ENCODE peak calls at places on chromosomes 3 and 15, in six cellular contexts. U, D, Q, E, N and S are unnamed samples.

GRCh38 chr3:120418446-120418845 is 32.3 kb downstream of the FSTL1 start:
- DNase-seq in E (no peak), U (no peak), N (no peak), Q (no peak), D (no peak), S (no peak)

GRCh38 chr3:37256447-37256846 is 82.1 kb upstream of the LRRFIP2 start:
- DNase-seq in E (no peak), U (no peak), Q (no peak), N (no peak), D (no peak), S (no peak)

GRCh38 chr15:71366926-71367325 is 251.7 kb downstream of the THSD4 start:
- DNase-seq in D (no peak), Q (peak), N (no peak), U (no peak), E (no peak), S (no peak)

GRCh38 chr15:34338347-34338746 is 766 bp upstream of the SLC12A6 start:
- DNase-seq in E (no peak), N (no peak), Q (no peak), D (no peak), U (peak), S (no peak)

GRCh38 chr15:68843425-68844311 is 23.0 kb upstream of the ANP32A start:
- DNase-seq in D (no peak), Q (peak), E (peak), U (peak), N (no peak), S (no peak)

GRCh38 chr3:55297706-55298105 is 189.4 kb downstream of the WNT5A start:
- DNase-seq in N (no peak), E (no peak), Q (no peak), D (no peak), U (no peak), S (no peak)

GRCh38 chr3:129164500-129164899 is 3.6 kb upstream of the ISY1 start:
- DNase-seq in U (no peak), D (no peak), E (no peak), N (no peak), Q (no peak), S (no peak)

GRCh38 chr15:47961401-47962090 is 159.2 kb upstream of the SLC24A5 start:
- DNase-seq in E (peak), Q (no peak), D (no peak), N (no peak), U (no peak), S (peak)

GRCh38 chr3:7683431-7683830 is 818.2 kb upstream of the LMCD1 start:
- DNase-seq in N (no peak), U (no peak), Q (peak), D (no peak), E (no peak), S (no peak)

GRCh38 chr3:14757153-14757700 is 61.5 kb upstream of the FGD5 start:
- DNase-seq in N (no peak), D (no peak), U (no peak), E (no peak), Q (no peak), S (no peak)

GRCh38 chr3:31065765-31066164 is 171.3 kb upstream of the GADL1 start:
- DNase-seq in E (no peak), N (no peak), D (no peak), U (no peak), Q (no peak), S (no peak)

GRCh38 chr3:128547368-128547987 is 54.5 kb upstream of the GATA2 start:
- DNase-seq in Q (peak), E (no peak), U (no peak), D (no peak), N (no peak), S (no peak)

GRCh38 chr15:67023517-67024321 is 41.7 kb upstream of the SMAD3 start:
- DNase-seq in E (no peak), Q (no peak), N (no peak), D (no peak), U (no peak), S (no peak)

GRCh38 chr3:174243194-174243593 is 615.9 kb upstream of the NAALADL2 start:
- DNase-seq in D (no peak), Q (peak), E (no peak), N (peak), U (no peak), S (no peak)

GRCh38 chr15:75840659-75841058 is 2.6 kb upstream of the UBE2Q2 start:
- DNase-seq in U (no peak), Q (peak), N (peak), D (no peak), E (no peak), S (no peak)

GRCh38 chr3:189389346-189389745 is 217.6 kb downstream of the TPRG1 start:
- DNase-seq in N (peak), D (no peak), Q (no peak), E (no peak), U (no peak), S (no peak)

GRCh38 chr3:15300318-15301078 is 31.9 kb downstream of the SH3BP5 start:
- DNase-seq in D (peak), E (no peak), U (no peak), N (peak), Q (peak), S (no peak)

GRCh38 chr15:99961011-99961441 is 227.8 kb upstream of the LYSMD4 start:
- DNase-seq in N (no peak), D (no peak), Q (peak), U (peak), E (no peak), S (no peak)

GRCh38 chr15:100529556-100529955 is 806 bp upstream of the CERS3 start:
- DNase-seq in D (no peak), Q (no peak), U (no peak), E (no peak), N (no peak), S (no peak)

GRCh38 chr3:22713936-22714335 is 489.2 kb upstream of the UBE2E2 start:
- DNase-seq in D (no peak), U (no peak), E (no peak), N (peak), Q (peak), S (no peak)

GRCh38 chr15:34984884-34985630 is 3.0 kb downstream of the ZNF770 start:
- DNase-seq in U (no peak), Q (peak), D (no peak), E (no peak), N (no peak), S (no peak)

GRCh38 chr3:184566441-184567414 is 5.1 kb downstream of the EPHB3 start:
- DNase-seq in D (no peak), Q (no peak), U (peak), N (no peak), E (no peak), S (no peak)

GRCh38 chr3:184568918-184569829 is 7.6 kb downstream of the EPHB3 start:
- DNase-seq in U (peak), E (no peak), D (no peak), N (peak), Q (peak), S (no peak)

GRCh38 chr3:184568591-184568917 is 7.0 kb downstream of the EPHB3 start:
- DNase-seq in N (no peak), Q (no peak), D (no peak), E (no peak), U (no peak), S (no peak)

GRCh38 chr3:184570035-184570434 is 8.4 kb downstream of the EPHB3 start:
- DNase-seq in U (no peak), Q (no peak), E (no peak), N (no peak), D (no peak), S (no peak)

DNA sequence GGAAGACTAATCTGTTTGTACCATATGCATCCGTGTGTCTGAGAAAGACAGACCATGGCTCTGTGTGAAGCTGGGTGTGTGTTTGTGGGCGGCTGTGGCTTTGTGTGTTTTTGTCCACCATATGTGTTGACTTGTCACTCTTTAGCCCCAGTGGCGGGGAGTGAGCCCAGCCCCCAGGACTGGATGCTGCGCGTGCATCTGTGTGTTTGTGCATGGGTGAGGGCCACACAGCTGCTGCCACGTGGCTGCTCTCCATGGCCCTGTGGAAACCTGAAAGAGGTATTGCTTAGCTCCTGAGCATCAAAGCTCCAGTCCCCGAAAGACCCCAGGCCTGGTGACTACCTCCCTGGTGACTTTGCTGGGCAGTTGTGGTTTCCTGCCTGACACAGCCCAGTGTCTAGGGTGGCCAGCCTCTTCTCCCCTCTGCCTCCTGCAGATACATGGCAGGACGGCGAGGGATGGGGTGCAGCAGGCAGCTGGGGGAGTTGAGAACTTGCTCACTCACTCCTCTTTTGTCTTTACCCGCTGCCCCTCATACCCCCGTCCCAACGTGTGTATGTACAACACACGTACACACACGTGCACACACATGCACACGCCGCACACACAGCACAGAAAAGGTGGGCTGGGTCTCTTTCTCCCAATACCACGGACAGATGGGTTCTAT is 6.5 kb downstream of the EPHB3 start:
- DNase-seq in U (no peak), Q (no peak), E (no peak), D (no peak), N (no peak), S (no peak)
- H3K4me3 ChIP-seq in U (no peak), Q (peak), E (no peak), D (no peak), N (peak), S (no peak)

GRCh38 chr15:97944724-97945123 is 15.8 kb upstream of the ARRDC4 start:
- DNase-seq in Q (no peak), D (no peak), N (no peak), U (no peak), E (no peak), S (no peak)
- TF ChIP-seq CTCF in Q (no peak), D (no peak), N (no peak), U (no peak), E (no peak), S (no peak)

DNA sequence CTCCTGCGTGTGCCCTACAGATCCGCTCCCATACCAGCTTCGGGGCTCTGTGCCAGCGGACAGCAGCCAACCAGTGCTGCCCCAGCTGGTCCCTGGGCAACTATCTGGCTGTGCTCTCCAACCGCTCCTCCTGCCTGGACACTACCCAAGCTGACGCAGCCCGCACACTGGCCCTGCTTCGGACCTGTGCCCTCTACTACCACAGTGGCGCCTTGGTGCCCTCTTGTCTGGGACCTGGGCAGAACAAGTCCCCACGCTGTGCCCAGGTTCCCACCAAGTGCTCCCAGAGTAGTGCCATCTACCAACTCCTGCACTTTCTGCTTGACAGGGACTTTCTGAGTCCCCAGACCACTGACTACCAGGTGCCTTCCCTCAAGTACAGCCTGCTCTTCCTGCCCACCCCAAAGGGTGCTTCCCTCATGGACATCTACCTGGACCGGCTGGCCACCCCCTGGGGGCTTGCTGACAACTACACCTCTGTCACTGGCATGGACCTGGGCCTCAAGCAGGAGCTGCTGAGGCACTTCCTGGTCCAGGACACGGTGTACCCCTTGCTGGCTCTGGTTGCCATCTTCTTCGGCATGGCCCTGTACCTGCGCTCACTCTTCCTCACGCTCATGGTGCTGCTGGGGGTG is 9.1 kb downstream of the DISP2 start:
- DNase-seq in E (no peak), N (no peak), Q (no peak), U (peak), D (no peak), S (no peak)
- H3K4me3 ChIP-seq in E (peak), N (no peak), Q (no peak), U (no peak), D (no peak), S (peak)

GRCh38 chr3:43923101-43923979 is 232.6 kb downstream of the ABHD5 start:
- DNase-seq in E (no peak), N (no peak), D (no peak), Q (no peak), U (no peak), S (no peak)

GRCh38 chr3:43922374-43922773 is 231.6 kb downstream of the ABHD5 start:
- DNase-seq in D (no peak), U (no peak), E (no peak), Q (no peak), N (no peak), S (no peak)

GRCh38 chr3:43921056-43921455 is 230.3 kb downstream of the ABHD5 start:
- DNase-seq in U (no peak), N (no peak), E (no peak), Q (no peak), D (no peak), S (no peak)

GRCh38 chr3:43926073-43926472 is 235.3 kb downstream of the ABHD5 start:
- DNase-seq in E (no peak), D (no peak), N (no peak), Q (no peak), U (no peak), S (no peak)
- TF ChIP-seq CTCF in E (no peak), D (no peak), N (no peak), Q (no peak), U (no peak), S (no peak)

DNA sequence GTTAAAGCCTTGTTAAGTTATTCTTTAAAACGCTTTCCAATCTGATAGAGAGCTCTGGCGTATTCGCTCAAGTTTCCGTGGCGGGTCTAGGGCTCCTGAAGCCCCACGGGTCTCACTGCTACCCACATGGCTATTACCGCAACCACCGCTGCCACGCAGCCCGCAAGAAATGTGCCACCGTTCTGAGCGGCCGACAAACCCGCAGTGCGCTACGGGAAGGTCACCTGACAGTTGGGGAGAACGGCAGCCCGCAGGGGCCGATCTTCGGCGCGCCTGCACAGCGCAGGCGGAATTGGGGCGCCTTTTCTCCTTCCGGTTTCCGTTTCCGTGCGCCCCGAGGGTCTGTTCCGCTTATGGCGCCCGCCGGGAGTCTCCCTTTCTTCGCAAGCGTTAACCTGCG is 76.6 kb upstream of the SNRPN start:
- DNase-seq in Q (peak), U (no peak), N (no peak), D (no peak), E (no peak), S (no peak)
- H3K4me3 ChIP-seq in Q (peak), U (peak), N (peak), D (no peak), E (no peak), S (no peak)

GRCh38 chr3:42822828-42823227 is 13.6 kb downstream of the ACKR2 start:
- DNase-seq in E (no peak), Q (no peak), N (no peak), U (no peak), D (no peak), S (no peak)
- TF ChIP-seq CTCF in E (no peak), Q (no peak), N (no peak), U (no peak), D (no peak), S (no peak)

GRCh38 chr3:43093974-43094373 is 11.9 kb downstream of the POMGNT2 start:
- DNase-seq in D (no peak), E (no peak), N (no peak), Q (no peak), U (no peak), S (no peak)

GRCh38 chr3:43094851-43095250 is 11.0 kb downstream of the POMGNT2 start:
- DNase-seq in N (no peak), D (no peak), U (no peak), E (no peak), Q (no peak), S (no peak)

GRCh38 chr3:43094381-43094780 is 11.5 kb downstream of the POMGNT2 start:
- DNase-seq in E (no peak), Q (no peak), N (no peak), D (no peak), U (no peak), S (no peak)

GRCh38 chr3:43091481-43091880 is 14.4 kb downstream of the POMGNT2 start:
- DNase-seq in U (no peak), N (no peak), E (no peak), Q (no peak), D (no peak), S (no peak)

DNA sequence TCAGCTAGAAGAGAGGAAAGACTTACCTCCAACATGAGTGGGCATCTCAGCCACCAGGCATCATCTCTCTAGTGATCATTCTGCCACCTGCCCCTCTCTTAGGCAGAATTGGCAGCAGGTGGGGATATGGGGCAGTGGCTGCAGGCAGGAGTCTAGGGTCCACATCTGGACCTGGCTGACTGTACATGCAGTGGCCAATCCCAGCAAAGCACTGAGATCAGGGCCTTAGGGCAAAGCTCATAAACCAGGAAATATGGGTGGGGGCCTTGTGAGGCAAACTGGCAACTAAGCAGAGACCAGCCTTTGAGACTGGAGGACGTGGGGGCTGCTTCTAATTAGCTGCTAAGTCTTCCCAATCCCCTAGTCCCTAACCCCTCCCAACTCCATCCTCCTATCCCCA is 12.9 kb downstream of the POMGNT2 start:
- DNase-seq in D (no peak), Q (no peak), U (no peak), N (no peak), E (no peak), S (no peak)
- H3K4me3 ChIP-seq in D (no peak), Q (no peak), U (no peak), N (no peak), E (no peak), S (no peak)

DNA sequence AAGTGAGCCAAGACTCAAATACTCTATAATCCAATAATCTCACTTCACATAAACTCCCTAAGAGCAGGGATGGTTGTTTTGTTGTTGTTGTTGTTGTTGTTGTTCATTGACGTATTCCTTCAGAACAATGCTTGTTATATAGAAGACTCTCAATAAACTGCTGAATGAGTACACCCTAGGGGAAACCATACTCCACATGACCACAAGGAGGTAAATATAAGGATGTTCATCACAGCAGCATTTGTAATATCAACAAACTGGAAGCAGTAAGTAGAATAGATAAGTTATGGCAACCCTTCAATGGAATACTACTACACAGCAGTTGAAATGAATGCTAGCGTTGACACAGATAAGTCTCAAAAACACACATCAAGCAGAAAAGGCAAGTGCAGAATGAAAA is 62.4 kb upstream of the STIMATE start:
- DNase-seq in N (no peak), Q (no peak), U (no peak), D (no peak), E (no peak), S (no peak)
- TF ChIP-seq CTCF in N (no peak), Q (no peak), U (no peak), D (no peak), E (peak), S (peak)

GRCh38 chr3:162390891-162391290 is 894.3 kb downstream of the OTOL1 start:
- DNase-seq in N (no peak), Q (peak), E (no peak), D (no peak), U (no peak), S (no peak)
- H3K4me3 ChIP-seq in N (no peak), Q (no peak), E (no peak), D (no peak), U (no peak), S (no peak)

GRCh38 chr15:31442203-31443090 is 115.8 kb downstream of the KLF13 start:
- DNase-seq in E (no peak), Q (peak), N (peak), U (no peak), D (no peak), S (no peak)
- TF ChIP-seq CTCF in E (no peak), Q (peak), N (peak), U (no peak), D (no peak), S (peak)